ENCODE peak calls at places on chromosomes 3 and 15, in five cellular contexts. B is DMS79 treated with DMSO at 0.1 percent for 48 hours, R is germinal center, I is Peyer's patch, P is mammary epithelial cell. G is an unnamed sample.

GRCh38 chr3:197302696-197303341 is 4.4 kb upstream of the DLG1 start:
- DNase-seq in I (no peak), P (peak), B (no peak), R (no peak), G (peak)

GRCh38 chr15:39889601-39890000 is 30.5 kb downstream of the GPR176 start:
- DNase-seq in R (no peak), I (no peak), B (no peak), P (no peak), G (no peak)

GRCh38 chr15:40894689-40895308 is 549 bp downstream of the VPS18 start:
- DNase-seq in I (peak), B (peak), P (peak), R (peak), G (peak)

GRCh38 chr15:101180620-101181307 is 71.1 kb downstream of the CHSY1 start:
- DNase-seq in B (no peak), R (no peak), I (no peak), P (no peak), G (no peak)

GRCh38 chr3:134189848-134190247 is 60.8 kb downstream of the RYK start:
- DNase-seq in B (no peak), R (no peak), P (no peak), I (no peak), G (no peak)

GRCh38 chr3:123807820-123808219 is 76.3 kb downstream of the MYLK start:
- DNase-seq in R (no peak), B (peak), I (peak), P (peak), G (peak)

GRCh38 chr15:35911052-35911780 is 365.3 kb upstream of the DPH6 start:
- DNase-seq in I (no peak), P (no peak), B (no peak), R (no peak), G (no peak)

GRCh38 chr15:49424954-49425353 is 1.9 kb downstream of the FGF7 start:
- DNase-seq in B (no peak), R (no peak), P (no peak), I (no peak), G (no peak)

GRCh38 chr15:39357478-39358268 is 223.2 kb upstream of the THBS1 start:
- DNase-seq in B (no peak), R (no peak), P (no peak), I (no peak), G (no peak)

GRCh38 chr15:57245130-57245529 is 131.2 kb upstream of the CGNL1 start:
- DNase-seq in P (no peak), B (no peak), R (no peak), I (no peak), G (no peak)

GRCh38 chr3:48502728-48503168 is 1.2 kb downstream of the SHISA5 start:
- DNase-seq in I (no peak), R (no peak), P (no peak), B (no peak), G (no peak)

GRCh38 chr3:185460719-185461350 is 38.0 kb downstream of the TMEM41A start:
- DNase-seq in I (no peak), R (peak), B (no peak), P (peak), G (no peak)

GRCh38 chr15:52414936-52415335 is 113.7 kb downstream of the MYO5A start:
- DNase-seq in R (no peak), B (peak), P (no peak), I (no peak), G (no peak)

GRCh38 chr15:72042054-72042453 is 75.9 kb downstream of the MYO9A start:
- DNase-seq in I (no peak), B (no peak), P (peak), R (no peak), G (no peak)

GRCh38 chr3:13636186-13636585 is 87.3 kb downstream of the FBLN2 start:
- DNase-seq in P (no peak), I (no peak), R (no peak), B (no peak), G (no peak)

GRCh38 chr3:172448661-172449467 is 608 bp upstream of the GHSR start:
- DNase-seq in I (no peak), P (no peak), R (no peak), B (no peak), G (no peak)

GRCh38 chr15:73888224-73889041 is 15.1 kb downstream of the TBC1D21 start:
- DNase-seq in B (no peak), P (no peak), R (no peak), I (no peak), G (no peak)

GRCh38 chr3:77407454-77407853 is 367.6 kb downstream of the ROBO2 start:
- DNase-seq in I (no peak), B (no peak), R (no peak), P (no peak), G (no peak)

GRCh38 chr3:35200056-35200455 is 439.3 kb upstream of the ARPP21 start:
- DNase-seq in P (peak), B (no peak), I (no peak), R (no peak), G (no peak)

GRCh38 chr3:14537590-14538450 is 2.3 kb downstream of the GRIP2 start:
- DNase-seq in B (no peak), I (no peak), R (peak), P (no peak), G (no peak)

GRCh38 chr3:58526124-58526957 is 10.6 kb downstream of the ACOX2 start:
- DNase-seq in R (no peak), B (no peak), P (peak), I (no peak), G (peak)

GRCh38 chr15:73370151-73370550 is 1.4 kb upstream of the HCN4 start:
- DNase-seq in P (no peak), I (no peak), R (no peak), B (no peak), G (no peak)

GRCh38 chr3:143329567-143330164 is 210.1 kb downstream of the CHST2 start:
- DNase-seq in R (no peak), P (no peak), B (no peak), I (no peak), G (no peak)

GRCh38 chr3:62562596-62562995 is 189.2 kb upstream of the FEZF2 start:
- DNase-seq in B (no peak), P (no peak), R (no peak), I (no peak), G (no peak)

GRCh38 chr3:172612871-172613678 is 89.8 kb upstream of the TNFSF10 start:
- DNase-seq in B (no peak), R (no peak), I (no peak), P (no peak), G (no peak)

GRCh38 chr3:43378066-43378935 is 92.0 kb downstream of the SNRK start:
- DNase-seq in P (peak), I (peak), R (peak), B (no peak), G (no peak)

GRCh38 chr15:39298563-39298962 is 282.3 kb upstream of the THBS1 start:
- DNase-seq in I (no peak), R (no peak), B (no peak), P (no peak), G (no peak)

GRCh38 chr3:42666577-42666998 is 13.1 kb downstream of the ZBTB47 start:
- DNase-seq in R (no peak), B (no peak), P (no peak), I (peak), G (no peak)

G was measured in T1000.